ENCODE peak calls at places on chromosomes 13 and 19, in four cellular contexts. U, V, M and A are unnamed samples.

GRCh38 chr13:109626386-109627171 is 159.8 kb downstream of the IRS2 start:
- DNase-seq in U (no peak), V (no peak), M (no peak), A (no peak)

GRCh38 chr13:51659276-51660127 is 75.2 kb downstream of the WDFY2 start:
- DNase-seq in M (no peak), U (no peak), V (peak; percentile 77), A (no peak)

GRCh38 chr19:9786342-9786741 is 17.8 kb upstream of the ZNF846 start:
- DNase-seq in V (no peak), U (no peak), M (no peak), A (no peak)

GRCh38 chr19:46393456-46394397 is 19.6 kb downstream of the CCDC8 start:
- DNase-seq in V (no peak), U (no peak), M (no peak), A (no peak)

GRCh38 chr13:95608640-95609280 is 35.7 kb downstream of the DZIP1 start:
- DNase-seq in V (peak; percentile 20), M (no peak), U (no peak), A (no peak)

GRCh38 chr19:16645140-16645539 is 14.8 kb downstream of the SMIM7 start:
- DNase-seq in V (no peak), M (no peak), U (no peak), A (no peak)

GRCh38 chr13:93262729-93263128 is 36.1 kb downstream of the GPC6 start:
- DNase-seq in U (no peak), V (no peak), M (no peak), A (no peak)

GRCh38 chr13:70580825-70581224 is 472.6 kb upstream of the KLHL1 start:
- DNase-seq in U (no peak), M (no peak), V (no peak), A (no peak)

GRCh38 chr19:16040642-16041041 is 35.7 kb upstream of the TPM4 start:
- DNase-seq in U (no peak), M (no peak), V (no peak), A (no peak)

GRCh38 chr19:38977445-38978314 is 2.1 kb upstream of the FBXO17 start:
- DNase-seq in M (no peak), U (peak; percentile 53), V (no peak), A (no peak)